ENCODE peak calls at places on chromosomes 4 and X, in five cellular contexts. One of them, this sample, is unnamed.

GRCh38 chr4:141132689-141133145 is 552 bp downstream of the RNF150 start:
- DNase-seq in PC-9: no peak
- DNase-seq in neural progenitor cell: peak; percentile 75
- DNase-seq in IMR-90: peak; percentile 29
- DNase-seq in hepatocyte: peak; percentile 67
- DNase-seq in this sample: no peak

GRCh38 chr4:142248946-142249345 is 597.2 kb downstream of the INPP4B start:
- DNase-seq in PC-9: no peak
- DNase-seq in neural progenitor cell: no peak
- DNase-seq in IMR-90: peak; percentile 93
- DNase-seq in hepatocyte: no peak
- DNase-seq in this sample: no peak

GRCh38 chr4:159252491-159252890 is 149.6 kb downstream of the RAPGEF2 start:
- DNase-seq in PC-9: no peak
- DNase-seq in neural progenitor cell: no peak
- DNase-seq in IMR-90: no peak
- DNase-seq in hepatocyte: no peak
- DNase-seq in this sample: no peak

GRCh38 chr4:95304898-95305297 is 243.9 kb downstream of the UNC5C start:
- DNase-seq in PC-9: peak; percentile 78
- DNase-seq in neural progenitor cell: peak; percentile 64
- DNase-seq in IMR-90: peak; percentile 7
- DNase-seq in hepatocyte: no peak
- DNase-seq in this sample: no peak

GRCh38 chrX:49876750-49877149 is 2.5 kb upstream of the USP27X start:
- DNase-seq in PC-9: no peak
- DNase-seq in neural progenitor cell: peak; percentile 31
- DNase-seq in IMR-90: peak; percentile 23
- DNase-seq in hepatocyte: peak; percentile 57
- DNase-seq in this sample: no peak

GRCh38 chrX:24371391-24371972 is 11.0 kb downstream of the SUPT20HL1 start:
- DNase-seq in PC-9: no peak
- DNase-seq in neural progenitor cell: peak; percentile 90
- DNase-seq in IMR-90: peak; percentile 47
- DNase-seq in hepatocyte: peak; percentile 87
- DNase-seq in this sample: peak; percentile 11

GRCh38 chrX:134148293-134148692 is 88.7 kb upstream of the CCDC160 start:
- DNase-seq in PC-9: no peak
- DNase-seq in neural progenitor cell: no peak
- DNase-seq in IMR-90: no peak
- DNase-seq in hepatocyte: no peak
- DNase-seq in this sample: no peak

GRCh38 chrX:149504226-149504914 is 736 bp downstream of the IDS start:
- DNase-seq in PC-9: peak; percentile 63
- DNase-seq in neural progenitor cell: peak; percentile 27
- DNase-seq in IMR-90: no peak
- DNase-seq in hepatocyte: peak; percentile 41
- DNase-seq in this sample: no peak

GRCh38 chr4:61201562-61202099 is 1.5 kb downstream of the ADGRL3 start:
- DNase-seq in PC-9: no peak
- DNase-seq in neural progenitor cell: peak; percentile 53
- DNase-seq in IMR-90: no peak
- DNase-seq in hepatocyte: peak; percentile 20
- DNase-seq in this sample: no peak

GRCh38 chr4:108366716-108367115 is 198.0 kb upstream of the LEF1 start:
- DNase-seq in PC-9: no peak
- DNase-seq in neural progenitor cell: no peak
- DNase-seq in IMR-90: no peak
- DNase-seq in hepatocyte: no peak
- DNase-seq in this sample: no peak

GRCh38 chr4:123699823-123700822 is 303.5 kb downstream of the SPRY1 start:
- DNase-seq in PC-9: no peak
- DNase-seq in neural progenitor cell: peak; percentile 10
- DNase-seq in IMR-90: peak; percentile 93
- DNase-seq in hepatocyte: peak; percentile 50
- DNase-seq in this sample: no peak

GRCh38 chr4:55439023-55439422 is 43.3 kb downstream of the TMEM165 start:
- DNase-seq in PC-9: no peak
- DNase-seq in neural progenitor cell: no peak
- DNase-seq in IMR-90: no peak
- DNase-seq in hepatocyte: no peak
- DNase-seq in this sample: no peak

GRCh38 chrX:81259714-81260395 is 58.0 kb downstream of the SH3BGRL start:
- DNase-seq in PC-9: no peak
- DNase-seq in neural progenitor cell: no peak
- DNase-seq in IMR-90: peak; percentile 20
- DNase-seq in hepatocyte: no peak
- DNase-seq in this sample: no peak

GRCh38 chrX:128396601-128397000 is 344.4 kb upstream of the ACTRT1 start:
- DNase-seq in PC-9: no peak
- DNase-seq in neural progenitor cell: no peak
- DNase-seq in IMR-90: no peak
- DNase-seq in hepatocyte: no peak
- DNase-seq in this sample: no peak

GRCh38 chr4:137806420-137806819 is 274.1 kb upstream of the PCDH18 start:
- DNase-seq in PC-9: no peak
- DNase-seq in neural progenitor cell: no peak
- DNase-seq in IMR-90: no peak
- DNase-seq in hepatocyte: no peak
- DNase-seq in this sample: no peak

GRCh38 chr4:43394976-43395375 is 502.5 kb downstream of the GRXCR1 start:
- DNase-seq in PC-9: no peak
- DNase-seq in neural progenitor cell: no peak
- DNase-seq in IMR-90: peak; percentile 57
- DNase-seq in hepatocyte: no peak
- DNase-seq in this sample: no peak

GRCh38 chr4:7857238-7857701 is 82.4 kb downstream of the AFAP1 start:
- DNase-seq in PC-9: no peak
- DNase-seq in neural progenitor cell: no peak
- DNase-seq in IMR-90: peak; percentile 99
- DNase-seq in hepatocyte: no peak
- DNase-seq in this sample: no peak

GRCh38 chr4:3771167-3771809 is 5.1 kb downstream of the ADRA2C start:
- DNase-seq in PC-9: no peak
- DNase-seq in neural progenitor cell: no peak
- DNase-seq in IMR-90: no peak
- DNase-seq in hepatocyte: no peak
- DNase-seq in this sample: no peak

GRCh38 chrX:10902001-10902400 is 209.1 kb upstream of the HCCS start:
- DNase-seq in PC-9: no peak
- DNase-seq in neural progenitor cell: no peak
- DNase-seq in IMR-90: peak; percentile 65
- DNase-seq in hepatocyte: no peak
- DNase-seq in this sample: no peak

GRCh38 chr4:177411996-177412395 is 30.2 kb downstream of the AGA start:
- DNase-seq in PC-9: no peak
- DNase-seq in neural progenitor cell: no peak
- DNase-seq in IMR-90: no peak
- DNase-seq in hepatocyte: no peak
- DNase-seq in this sample: no peak

GRCh38 chrX:72306851-72307645 is 1.3 kb upstream of the CITED1 start:
- DNase-seq in PC-9: peak; percentile 37
- DNase-seq in neural progenitor cell: peak; percentile 79
- DNase-seq in IMR-90: peak; percentile 66
- DNase-seq in hepatocyte: peak; percentile 48
- DNase-seq in this sample: no peak

GRCh38 chr4:114364857-114365256 is 233.8 kb upstream of the UGT8 start:
- DNase-seq in PC-9: no peak
- DNase-seq in neural progenitor cell: no peak
- DNase-seq in IMR-90: peak; percentile 92
- DNase-seq in hepatocyte: no peak
- DNase-seq in this sample: no peak

GRCh38 chr4:20615492-20616136 is 84.6 kb upstream of the PACRGL start:
- DNase-seq in PC-9: no peak
- DNase-seq in neural progenitor cell: no peak
- DNase-seq in IMR-90: no peak
- DNase-seq in hepatocyte: no peak
- DNase-seq in this sample: peak; percentile 15

GRCh38 chr4:124710911-124711310 is 1.6 kb downstream of the ANKRD50 start:
- DNase-seq in PC-9: no peak
- DNase-seq in neural progenitor cell: no peak
- DNase-seq in IMR-90: no peak
- DNase-seq in hepatocyte: peak; percentile 11
- DNase-seq in this sample: no peak

GRCh38 chr4:123555500-123556273 is 159.1 kb downstream of the SPRY1 start:
- DNase-seq in PC-9: peak; percentile 90
- DNase-seq in neural progenitor cell: no peak
- DNase-seq in IMR-90: peak; percentile 74
- DNase-seq in hepatocyte: peak; percentile 92
- DNase-seq in this sample: no peak

GRCh38 chrX:3711331-3711917 is 2.0 kb downstream of the PRKX start:
- DNase-seq in PC-9: no peak
- DNase-seq in neural progenitor cell: no peak
- DNase-seq in IMR-90: no peak
- DNase-seq in hepatocyte: no peak
- DNase-seq in this sample: no peak

GRCh38 chr4:41538017-41538733 is at the start of gene LIMCH1:
- DNase-seq in PC-9: no peak
- DNase-seq in neural progenitor cell: peak; percentile 46
- DNase-seq in IMR-90: no peak
- DNase-seq in hepatocyte: no peak
- DNase-seq in this sample: no peak

GRCh38 chr4:57131849-57132745 is 21.9 kb upstream of the IGFBP7 start:
- DNase-seq in PC-9: no peak
- DNase-seq in neural progenitor cell: peak; percentile 6
- DNase-seq in IMR-90: peak; percentile 24
- DNase-seq in hepatocyte: peak; percentile 19
- DNase-seq in this sample: no peak

GRCh38 chr4:186471441-186471840 is 83.9 kb downstream of the MTNR1A start:
- DNase-seq in PC-9: no peak
- DNase-seq in neural progenitor cell: no peak
- DNase-seq in IMR-90: no peak
- DNase-seq in hepatocyte: peak; percentile 20
- DNase-seq in this sample: no peak
- H4K20me1 ChIP-seq in PC-9: no peaks in the 10 kb centered on the region
- H4K20me1 ChIP-seq in neural progenitor cell: no peaks in the 10 kb centered on the region
- H4K20me1 ChIP-seq in IMR-90: no peaks in the 10 kb centered on the region
- H4K20me1 ChIP-seq in hepatocyte: no peaks in the 10 kb centered on the region
- H4K20me1 ChIP-seq in this sample: no peaks in the 10 kb centered on the region

GRCh38 chr4:59646082-59646481 is 1554.0 kb upstream of the ADGRL3 start:
- DNase-seq in PC-9: no peak
- DNase-seq in neural progenitor cell: no peak
- DNase-seq in IMR-90: no peak
- DNase-seq in hepatocyte: no peak
- DNase-seq in this sample: no peak
- H4K20me1 ChIP-seq in PC-9: no peaks in the 10 kb centered on the region
- H4K20me1 ChIP-seq in neural progenitor cell: no peaks in the 10 kb centered on the region
- H4K20me1 ChIP-seq in IMR-90: no peaks in the 10 kb centered on the region
- H4K20me1 ChIP-seq in hepatocyte: no peaks in the 10 kb centered on the region
- H4K20me1 ChIP-seq in this sample: no peaks in the 10 kb centered on the region

GRCh38 chr4:153497091-153497531 is 31.0 kb downstream of the TMEM131L start:
- DNase-seq in PC-9: peak; percentile 73
- DNase-seq in neural progenitor cell: no peak
- DNase-seq in IMR-90: peak; percentile 70
- DNase-seq in hepatocyte: peak; percentile 42
- DNase-seq in this sample: no peak
- H4K20me1 ChIP-seq in PC-9: no peaks in the 10 kb centered on the region
- H4K20me1 ChIP-seq in neural progenitor cell: peaks cover 11% of the 10 kb centered on the region
- H4K20me1 ChIP-seq in IMR-90: no peaks in the 10 kb centered on the region
- H4K20me1 ChIP-seq in hepatocyte: no peaks in the 10 kb centered on the region
- H4K20me1 ChIP-seq in this sample: no peaks in the 10 kb centered on the region

DNA sequence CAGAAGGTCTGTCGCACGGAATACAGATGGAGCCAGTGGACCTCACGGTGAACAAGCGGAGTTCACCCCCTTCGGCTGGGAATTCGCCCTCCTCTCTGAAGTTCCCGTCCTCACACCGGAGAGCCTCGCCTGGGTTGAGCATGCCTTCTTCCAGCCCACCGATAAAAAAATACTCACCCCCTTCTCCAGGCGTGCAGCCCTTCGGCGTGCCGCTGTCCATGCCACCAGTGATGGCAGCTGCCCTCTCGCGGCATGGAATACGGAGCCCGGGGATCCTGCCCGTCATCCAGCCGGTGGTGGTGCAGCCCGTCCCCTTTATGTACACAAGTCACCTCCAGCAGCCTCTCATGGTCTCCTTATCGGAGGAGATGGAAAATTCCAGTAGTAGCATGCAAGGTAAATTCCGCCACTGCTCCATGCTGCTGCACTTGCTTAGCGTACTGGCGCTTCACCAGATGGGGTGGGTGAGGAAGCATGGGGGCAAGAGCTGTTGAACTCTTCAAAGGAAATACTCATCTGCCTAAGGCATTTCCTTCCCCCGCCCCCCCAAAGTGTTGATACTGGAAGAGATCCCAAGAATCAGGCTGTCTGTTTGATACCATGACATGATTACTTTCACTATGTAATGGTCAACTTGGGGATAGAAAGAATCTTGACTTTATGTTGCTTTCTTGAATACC is 24.8 kb downstream of the KLF3 start:
- DNase-seq in PC-9: no peak
- DNase-seq in neural progenitor cell: no peak
- DNase-seq in IMR-90: no peak
- DNase-seq in hepatocyte: no peak
- DNase-seq in this sample: no peak
- H4K20me1 ChIP-seq in PC-9: peaks cover 28% of the 10 kb centered on the region
- H4K20me1 ChIP-seq in neural progenitor cell: peaks cover 47% of the 10 kb centered on the region
- H4K20me1 ChIP-seq in IMR-90: peaks cover 47% of the 10 kb centered on the region
- H4K20me1 ChIP-seq in hepatocyte: peaks cover 49% of the 10 kb centered on the region
- H4K20me1 ChIP-seq in this sample: peaks cover 27% of the 10 kb centered on the region

DNA sequence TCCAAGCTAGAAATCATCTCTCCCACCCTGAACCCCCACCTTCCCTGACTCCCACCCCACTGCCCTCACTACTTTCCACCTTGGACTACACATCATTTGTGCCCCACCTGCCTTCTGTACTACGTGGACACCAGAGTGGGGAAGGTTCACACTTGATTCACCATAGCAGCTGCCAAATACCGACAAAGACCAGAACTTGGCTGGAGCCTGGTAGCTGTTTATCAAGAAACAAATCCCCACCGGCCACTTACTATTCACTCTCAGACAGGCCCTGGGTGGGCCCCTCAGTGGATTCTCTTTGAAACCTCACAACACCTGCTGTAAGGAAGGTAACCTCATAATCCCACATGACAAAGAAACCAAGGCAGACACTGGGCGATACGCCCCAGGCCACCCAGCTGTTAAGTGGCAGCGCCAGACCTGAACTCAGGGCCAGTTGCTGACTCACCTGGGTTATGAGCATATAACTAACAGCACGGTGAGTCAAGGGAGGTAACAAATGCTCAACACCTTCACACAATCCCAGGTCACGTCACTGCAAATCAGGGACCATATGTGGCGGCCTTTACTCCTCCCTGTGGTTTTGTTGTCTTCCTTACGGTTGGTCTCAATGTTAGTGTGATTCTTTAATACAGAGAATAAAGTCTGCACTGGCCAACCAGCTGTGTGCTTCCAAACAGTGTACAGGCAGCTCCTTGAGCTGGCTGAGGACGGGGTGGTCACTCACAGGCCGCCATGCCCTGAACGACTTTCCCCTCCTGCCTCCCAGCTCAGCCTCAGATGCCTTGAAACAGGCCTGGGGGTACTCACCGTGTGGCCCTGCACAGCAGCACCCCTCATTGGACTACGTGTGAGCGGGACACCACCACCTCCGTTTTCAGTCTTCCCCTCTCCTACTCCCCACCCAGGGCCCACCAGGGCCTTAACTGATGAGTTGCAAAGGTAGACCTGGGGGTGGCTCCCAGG is 7.5 kb downstream of the WDR1 start:
- DNase-seq in PC-9: peak; percentile 49
- DNase-seq in neural progenitor cell: no peak
- DNase-seq in IMR-90: peak; percentile 55
- DNase-seq in hepatocyte: no peak
- DNase-seq in this sample: peak; percentile 83
- H4K20me1 ChIP-seq in PC-9: peaks cover 80% of the 10 kb centered on the region
- H4K20me1 ChIP-seq in neural progenitor cell: peaks cover 95% of the 10 kb centered on the region
- H4K20me1 ChIP-seq in IMR-90: peaks cover 96% of the 10 kb centered on the region
- H4K20me1 ChIP-seq in hepatocyte: peaks cover 89% of the 10 kb centered on the region
- H4K20me1 ChIP-seq in this sample: peaks cover 69% of the 10 kb centered on the region